ENCODE peak calls at places on chromosome 6, in eight cellular contexts. I is BE2C, T is GM12864, E is PC-9, J is mammary epithelial cell, F is right atrium auricular region, V is bronchial epithelial cell, X is brain microvascular endothelial cell. R is an unnamed sample.

GRCh38 chr6:18141805-18142590 is 12.9 kb downstream of the TPMT start:
- DNase-seq in I (peak; percentile 18), T (no peak), E (no peak), J (no peak), F (no peak), V (no peak), X (no peak), R (no peak)

GRCh38 chr6:15200087-15200486 is 45.8 kb upstream of the JARID2 start:
- DNase-seq in I (no peak), T (no peak), E (no peak), J (peak; percentile 77), F (no peak), V (peak; percentile 76), X (no peak), R (no peak)

GRCh38 chr6:31712296-31712695 is 2.9 kb upstream of the LY6G6D start:
- DNase-seq in I (no peak), T (no peak), E (no peak), J (no peak), F (no peak), V (no peak), X (no peak), R (no peak)

GRCh38 chr6:149318581-149319286 is 1.2 kb downstream of the TAB2 start:
- DNase-seq in I (no peak), T (no peak), E (no peak), J (peak; percentile 25), F (no peak), V (no peak), X (no peak), R (peak; percentile 27)

GRCh38 chr6:47200536-47201334 is 109.0 kb downstream of the TNFRSF21 start:
- DNase-seq in I (no peak), T (no peak), E (no peak), J (peak; percentile 75), F (no peak), V (peak; percentile 94), X (no peak), R (no peak)

GRCh38 chr6:99189823-99190721 is 159.4 kb downstream of the FAXC start:
- DNase-seq in I (no peak), T (peak; percentile 70), E (no peak), J (no peak), F (no peak), V (no peak), X (no peak), R (no peak)

GRCh38 chr6:14762077-14762476 is 483.8 kb upstream of the JARID2 start:
- DNase-seq in I (no peak), T (no peak), E (no peak), J (no peak), F (no peak), V (no peak), X (no peak), R (no peak)

GRCh38 chr6:112216699-112217551 is 37.4 kb downstream of the LAMA4 start:
- DNase-seq in I (no peak), T (no peak), E (peak; percentile 52), J (peak; percentile 83), F (no peak), V (peak; percentile 97), X (peak; percentile 81), R (peak; percentile 84)

GRCh38 chr6:15504040-15504491 is 158.8 kb downstream of the DTNBP1 start:
- DNase-seq in I (no peak), T (no peak), E (no peak), J (no peak), F (peak; percentile 74), V (no peak), X (peak; percentile 28), R (peak; percentile 55)

GRCh38 chr6:108667984-108668383 is 107.3 kb downstream of the FOXO3 start:
- DNase-seq in I (no peak), T (no peak), E (no peak), J (no peak), F (no peak), V (no peak), X (peak; percentile 47), R (peak; percentile 56)

GRCh38 chr6:91664327-91664959 is 1077.6 kb upstream of the MAP3K7 start:
- DNase-seq in I (no peak), T (no peak), E (no peak), J (no peak), F (no peak), V (no peak), X (no peak), R (no peak)

GRCh38 chr6:147192278-147192911 is 11.8 kb upstream of the STXBP5 start:
- DNase-seq in I (no peak), T (no peak), E (no peak), J (no peak), F (no peak), V (peak; percentile 8), X (no peak), R (no peak)

GRCh38 chr6:31730631-31731086 is 1.6 kb upstream of the DDAH2 start:
- DNase-seq in I (no peak), T (no peak), E (no peak), J (no peak), F (no peak), V (no peak), X (no peak), R (no peak)

GRCh38 chr6:153145591-153145990 is 14.5 kb upstream of the RGS17 start:
- DNase-seq in I (no peak), T (no peak), E (no peak), J (no peak), F (no peak), V (no peak), X (no peak), R (no peak)

GRCh38 chr6:165863801-165864200 is 200.8 kb upstream of the PDE10A start:
- DNase-seq in I (no peak), T (no peak), E (no peak), J (no peak), F (no peak), V (no peak), X (no peak), R (no peak)

GRCh38 chr6:36838896-36839818 is at the start of gene CPNE5:
- DNase-seq in I (no peak), T (no peak), E (no peak), J (no peak), F (no peak), V (no peak), X (no peak), R (no peak)

GRCh38 chr6:141539617-141540016 is 593.1 kb upstream of the GJE1 start:
- DNase-seq in I (no peak), T (no peak), E (no peak), J (no peak), F (no peak), V (peak; percentile 58), X (no peak), R (no peak)

GRCh38 chr6:89352329-89353117 is at the start of gene UBE2J1:
- DNase-seq in I (peak; percentile 93), T (no peak), E (peak; percentile 93), J (peak; percentile 91), F (peak; percentile 96), V (peak; percentile 86), X (peak; percentile 90), R (peak; percentile 96)

GRCh38 chr6:152225231-152225934 is 411.8 kb downstream of the SYNE1 start:
- DNase-seq in I (no peak), T (no peak), E (no peak), J (no peak), F (no peak), V (no peak), X (no peak), R (no peak)

GRCh38 chr6:7812623-7813022 is 86.7 kb downstream of the BMP6 start:
- DNase-seq in I (no peak), T (no peak), E (no peak), J (no peak), F (no peak), V (no peak), X (no peak), R (no peak)

GRCh38 chr6:85419046-85419759 is 30.7 kb upstream of the NT5E start:
- DNase-seq in I (no peak), T (peak; percentile 12), E (no peak), J (no peak), F (no peak), V (peak; percentile 62), X (no peak), R (peak; percentile 49)

GRCh38 chr6:24332306-24332705 is 25.6 kb downstream of the DCDC2 start:
- DNase-seq in I (no peak), T (no peak), E (peak; percentile 69), J (peak; percentile 88), F (no peak), V (peak; percentile 85), X (peak; percentile 32), R (peak; percentile 36)

GRCh38 chr6:3696525-3696924 is 55.0 kb downstream of the PXDC1 start:
- DNase-seq in I (no peak), T (no peak), E (no peak), J (no peak), F (no peak), V (no peak), X (no peak), R (peak; percentile 58)

GRCh38 chr6:56851541-56852248 is 103.2 kb upstream of the BEND6 start:
- DNase-seq in I (peak; percentile 67), T (peak; percentile 86), E (peak; percentile 28), J (peak; percentile 81), F (no peak), V (peak; percentile 71), X (peak; percentile 86), R (peak; percentile 91)

GRCh38 chr6:56850618-56851017 is 104.3 kb upstream of the BEND6 start:
- DNase-seq in I (no peak), T (no peak), E (no peak), J (peak; percentile 8), F (no peak), V (no peak), X (no peak), R (no peak)

GRCh38 chr6:56852249-56852606 is 102.7 kb upstream of the BEND6 start:
- DNase-seq in I (no peak), T (no peak), E (no peak), J (no peak), F (no peak), V (no peak), X (no peak), R (no peak)

GRCh38 chr6:56849876-56850275 is 105.0 kb upstream of the BEND6 start:
- DNase-seq in I (no peak), T (no peak), E (no peak), J (peak; percentile 44), F (no peak), V (no peak), X (peak; percentile 67), R (peak; percentile 77)

GRCh38 chr6:56851104-56851503 is 103.8 kb upstream of the BEND6 start:
- DNase-seq in I (no peak), T (no peak), E (no peak), J (peak; percentile 51), F (no peak), V (no peak), X (peak; percentile 33), R (peak; percentile 62)
- H3K4me3 ChIP-seq in I (peak overlapping the region; percentile 75), T (peak overlapping the region; percentile 54), E (peak overlapping the region; percentile 75), J (peak overlapping the region; percentile 51), F (peak overlapping the region; percentile 39), V (peak overlapping the region; percentile 5), X (peak overlapping the region; percentile 69), R (peak overlapping the region; percentile 69)

GRCh38 chr6:63272397-63272796 is 47.4 kb downstream of the LGSN start:
- DNase-seq in I (no peak), T (no peak), E (no peak), J (peak; percentile 6), F (no peak), V (peak; percentile 29), X (no peak), R (peak; percentile 5)
- TF ChIP-seq CTCF in I (peak; percentile 37), T (no peak), E (peak; percentile 75), J (peak; percentile 44), F (no peak), V (peak; percentile 5), X (no peak), R (no peak)

GRCh38 chr6:26329763-26330511 is 35.1 kb upstream of the BTN3A2 start:
- DNase-seq in I (peak; percentile 64), T (no peak), E (peak; percentile 71), J (peak; percentile 51), F (no peak), V (peak; percentile 56), X (peak; percentile 53), R (peak; percentile 63)
- H3K4me3 ChIP-seq in I (peak overlapping the region; percentile 91), T (peak overlapping the region; percentile 72), E (peak overlapping the region; percentile 85), J (peak overlapping the region; percentile 56), F (no peak overlapping the region), V (peak overlapping the region; percentile 25), X (peak overlapping the region; percentile 51), R (peak overlapping the region; percentile 70)

GRCh38 chr6:35681298-35681697 is 7.4 kb downstream of the FKBP5 start:
- DNase-seq in I (no peak), T (no peak), E (no peak), J (no peak), F (no peak), V (no peak), X (no peak), R (no peak)
- TF ChIP-seq CTCF in I (no peak), T (no peak), E (no peak), J (no peak), F (no peak), V (no peak), X (no peak), R (no peak)

R was measured in astrocyte of the spinal cord.